ENCODE peak calls at places on chromosomes 16 and 17, in five cellular contexts. G is stimulated activated naive B cell treated with anti-CD40 and anti-IgM and Interleukin-4, amounts not matched to agents 10 μg/mL and 1 μg/mL and 100 μg/mL, for 72 hours; I is thoracic aorta; Y is H7; C is mucosa of descending colon. J is an unnamed sample.

GRCh38 chr16:66004706-66005105 is 361.8 kb upstream of the CDH5 start:
- DNase-seq in G (no peak), I (no peak), Y (no peak), C (no peak), J (no peak)

GRCh38 chr17:33463887-33464286 is 170.8 kb upstream of the ASIC2 start:
- DNase-seq in G (no peak), I (no peak), Y (no peak), C (no peak), J (no peak)

GRCh38 chr16:88963583-88963982 is 13.4 kb downstream of the CBFA2T3 start:
- DNase-seq in G (no peak), I (no peak), Y (no peak), C (no peak), J (no peak)

GRCh38 chr17:54194268-54194667 is 371.5 kb downstream of the KIF2B start:
- DNase-seq in G (no peak), I (no peak), Y (no peak), C (no peak), J (no peak)

GRCh38 chr17:78667741-78668640 is 90.8 kb upstream of the DNAH17 start:
- DNase-seq in G (no peak), I (no peak), Y (no peak), C (no peak), J (no peak)

GRCh38 chr16:81778861-81779539 is at the start of gene PLCG2:
- DNase-seq in G (peak), I (no peak), Y (peak), C (peak), J (peak)

GRCh38 chr17:42521666-42522262 is 14.3 kb upstream of the NAGLU start:
- DNase-seq in G (no peak), I (no peak), Y (no peak), C (no peak), J (no peak)

GRCh38 chr16:29738514-29738913 is 7.3 kb downstream of the C16orf54 start:
- DNase-seq in G (peak), I (no peak), Y (no peak), C (no peak), J (no peak)

GRCh38 chr16:11213373-11213772 is 42.6 kb downstream of the SOCS1 start:
- DNase-seq in G (no peak), I (no peak), Y (no peak), C (no peak), J (no peak)

GRCh38 chr16:46843898-46844642 is 13.1 kb upstream of the C16orf87 start:
- DNase-seq in G (no peak), I (no peak), Y (peak), C (no peak), J (no peak)

GRCh38 chr16:73725147-73725546 is 571.5 kb upstream of the PSMD7 start:
- DNase-seq in G (no peak), I (no peak), Y (no peak), C (no peak), J (no peak)

GRCh38 chr17:49646391-49647255 is 31.3 kb downstream of the SPOP start:
- DNase-seq in G (peak), I (no peak), Y (no peak), C (no peak), J (no peak)

GRCh38 chr17:78748048-78748729 is 33.9 kb downstream of the CYTH1 start:
- DNase-seq in G (no peak), I (no peak), Y (no peak), C (no peak), J (no peak)

GRCh38 chr17:77848257-77848656 is 110.2 kb upstream of the TNRC6C start:
- DNase-seq in G (no peak), I (no peak), Y (no peak), C (no peak), J (no peak)

GRCh38 chr17:71114911-71115668 is 945.8 kb downstream of the KCNJ2 start:
- DNase-seq in G (no peak), I (no peak), Y (no peak), C (no peak), J (no peak)

GRCh38 chr16:75250809-75251279 is 580 bp downstream of the BCAR1 start:
- DNase-seq in G (no peak), I (no peak), Y (peak), C (peak), J (no peak)

GRCh38 chr17:62902573-62903229 is 63.3 kb upstream of the TANC2 start:
- DNase-seq in G (no peak), I (no peak), Y (no peak), C (no peak), J (no peak)

GRCh38 chr17:75878174-75878998 is at the start of gene TRIM47:
- DNase-seq in G (no peak), I (no peak), Y (peak), C (peak), J (no peak)

GRCh38 chr17:78738245-78738644 is 43.8 kb downstream of the CYTH1 start:
- DNase-seq in G (no peak), I (no peak), Y (no peak), C (no peak), J (no peak)

GRCh38 chr17:32609085-32609484 is 122.3 kb downstream of the CDK5R1 start:
- DNase-seq in G (peak), I (no peak), Y (peak), C (peak), J (no peak)

GRCh38 chr17:47649972-47650524 is 329 bp downstream of the KPNB1 start:
- DNase-seq in G (no peak), I (peak), Y (no peak), C (no peak), J (no peak)

GRCh38 chr17:37092041-37092440 is 143.3 kb downstream of the AATF start:
- DNase-seq in G (no peak), I (no peak), Y (no peak), C (peak), J (no peak)

GRCh38 chr17:76538941-76539340 is 903 bp upstream of the PRCD start:
- DNase-seq in G (no peak), I (no peak), Y (no peak), C (no peak), J (no peak)

GRCh38 chr17:46822388-46822921 is 4.0 kb upstream of the WNT3 start:
- DNase-seq in G (no peak), I (no peak), Y (peak), C (peak), J (no peak)

GRCh38 chr16:80735846-80736245 is 68.6 kb downstream of the CDYL2 start:
- DNase-seq in G (no peak), I (no peak), Y (no peak), C (no peak), J (no peak)

GRCh38 chr16:15887283-15887682 is 1.1 kb downstream of the CEP20 start:
- DNase-seq in G (no peak), I (no peak), Y (no peak), C (no peak), J (no peak)

GRCh38 chr17:78581304-78581703 is 4.1 kb upstream of the DNAH17 start:
- DNase-seq in G (no peak), I (no peak), Y (no peak), C (no peak), J (no peak)

GRCh38 chr17:290626-291025 is 62.0 kb downstream of the RPH3AL start:
- DNase-seq in G (no peak), I (no peak), Y (no peak), C (no peak), J (no peak)

GRCh38 chr17:33015716-33016346 is 24.2 kb downstream of the SPACA3 start:
- DNase-seq in G (no peak), I (no peak), Y (no peak), C (no peak), J (no peak)

GRCh38 chr16:75256059-75256870 is 4.8 kb upstream of the BCAR1 start:
- DNase-seq in G (no peak), I (no peak), Y (peak), C (no peak), J (no peak)

GRCh38 chr16:87233928-87234327 is 83.3 kb downstream of the C16orf95 start:
- DNase-seq in G (no peak), I (no peak), Y (peak), C (no peak), J (no peak)

GRCh38 chr17:72733619-72734282 is 358.7 kb downstream of the SLC39A11 start:
- DNase-seq in G (no peak), I (no peak), Y (no peak), C (no peak), J (no peak)

GRCh38 chr17:5424909-5425308 is 4.9 kb downstream of the RPAIN start:
- DNase-seq in G (no peak), I (no peak), Y (no peak), C (no peak), J (no peak)

GRCh38 chr16:55292491-55292890 is 31.5 kb upstream of the IRX6 start:
- DNase-seq in G (no peak), I (no peak), Y (peak), C (no peak), J (no peak)

GRCh38 chr17:27199948-27200347 is 94.0 kb upstream of the WSB1 start:
- DNase-seq in G (no peak), I (no peak), Y (no peak), C (no peak), J (no peak)